ENCODE peak calls at places on chromosomes 4 and X, in five cellular contexts. S is NT2/D1, N is NCI-H774, E is fibroblast of the conjunctiva, D is tibial nerve. T is an unnamed sample.

GRCh38 chr4:82947498-82947897 is 47.0 kb downstream of the THAP9 start:
- DNase-seq in S (no peak), N (no peak), E (no peak), D (no peak), T (no peak)

GRCh38 chr4:41709844-41710481 is 38.6 kb downstream of the PHOX2B start:
- DNase-seq in S (no peak), N (peak), E (no peak), D (no peak), T (no peak)

GRCh38 chr4:150126201-150126879 is 48.1 kb downstream of the DCLK2 start:
- DNase-seq in S (no peak), N (no peak), E (no peak), D (peak), T (no peak)

GRCh38 chr4:48388504-48389154 is 47.3 kb downstream of the SLAIN2 start:
- DNase-seq in S (no peak), N (no peak), E (no peak), D (no peak), T (no peak)

GRCh38 chr4:156830356-156830755 is 141.2 kb downstream of the PDGFC start:
- DNase-seq in S (no peak), N (no peak), E (peak), D (no peak), T (no peak)

GRCh38 chrX:25534096-25534495 is 518.3 kb upstream of the ARX start:
- DNase-seq in S (no peak), N (no peak), E (no peak), D (no peak), T (no peak)

GRCh38 chr4:168610911-168611530 is 114.2 kb downstream of the PALLD start:
- DNase-seq in S (no peak), N (no peak), E (no peak), D (no peak), T (no peak)

GRCh38 chr4:165737309-165737972 is 135.6 kb upstream of the TLL1 start:
- DNase-seq in S (no peak), N (no peak), E (no peak), D (no peak), T (no peak)

GRCh38 chr4:99693164-99693563 is 35.5 kb upstream of the C4orf54 start:
- DNase-seq in S (no peak), N (no peak), E (no peak), D (no peak), T (no peak)

GRCh38 chrX:153597351-153597750 is 1.6 kb downstream of the CCNQ start:
- DNase-seq in S (no peak), N (no peak), E (no peak), D (no peak), T (no peak)

GRCh38 chr4:82780398-82781231 is 18.0 kb downstream of the SCD5 start:
- DNase-seq in S (no peak), N (peak), E (no peak), D (peak), T (no peak)

GRCh38 chr4:164623099-164623498 is 130.8 kb upstream of the SMIM31 start:
- DNase-seq in S (no peak), N (no peak), E (no peak), D (no peak), T (no peak)

GRCh38 chr4:174324725-174325124 is 41.0 kb downstream of the CEP44 start:
- DNase-seq in S (no peak), N (no peak), E (no peak), D (no peak), T (no peak)

GRCh38 chr4:45629717-45630116 is 494.1 kb downstream of the GABRG1 start:
- DNase-seq in S (no peak), N (no peak), E (no peak), D (no peak), T (no peak)

GRCh38 chrX:134526399-134526798 is 66.4 kb downstream of the HPRT1 start:
- DNase-seq in S (no peak), N (no peak), E (no peak), D (no peak), T (no peak)

GRCh38 chr4:8771258-8771590 is 100.4 kb downstream of the HMX1 start:
- DNase-seq in S (no peak), N (no peak), E (no peak), D (no peak), T (no peak)

GRCh38 chr4:123587983-123588494 is 191.4 kb downstream of the SPRY1 start:
- DNase-seq in S (no peak), N (no peak), E (peak), D (no peak), T (no peak)

GRCh38 chrX:74535633-74536141 is 78.7 kb downstream of the RLIM start:
- DNase-seq in S (peak), N (peak), E (no peak), D (peak), T (peak)

GRCh38 chrX:38452603-38453002 is 100.2 kb downstream of the OTC start:
- DNase-seq in S (no peak), N (peak), E (no peak), D (no peak), T (no peak)

GRCh38 chr4:154004450-154004849 is 215.6 kb upstream of the SFRP2 start:
- DNase-seq in S (no peak), N (no peak), E (peak), D (peak), T (no peak)

GRCh38 chr4:1058198-1058996 is 47.0 kb downstream of the FGFRL1 start:
- DNase-seq in S (no peak), N (no peak), E (no peak), D (no peak), T (no peak)

GRCh38 chrX:152810403-152810802 is 20.2 kb downstream of the CETN2 start:
- DNase-seq in S (no peak), N (no peak), E (no peak), D (no peak), T (no peak)

GRCh38 chr4:39942507-39942906 is 35.2 kb downstream of the PDS5A start:
- DNase-seq in S (no peak), N (no peak), E (no peak), D (no peak), T (no peak)

GRCh38 chr4:83364312-83364711 is 29.7 kb upstream of the HPSE start:
- DNase-seq in S (no peak), N (no peak), E (no peak), D (no peak), T (no peak)